ENCODE peak calls at places on chromosomes 4 and X, in eight cellular contexts. E, K, M, L, C, U, W and Z are unnamed samples.

GRCh38 chrX:69051901-69052300 is 113.4 kb downstream of the PJA1 start:
- DNase-seq in C (no peak), L (no peak), K (no peak), M (no peak), W (no peak), U (peak; percentile 14), E (no peak), Z (no peak)

GRCh38 chrX:74492720-74493201 is 71.5 kb downstream of the SLC16A2 start:
- DNase-seq in W (no peak), C (no peak), M (no peak), K (no peak), U (no peak), E (no peak), L (no peak), Z (peak; percentile 27)

GRCh38 chrX:133985164-133986007 is at the start of gene GPC3:
- DNase-seq in C (no peak), L (no peak), E (peak; percentile 16), U (no peak), W (no peak), M (peak; percentile 32), K (peak; percentile 33), Z (peak; percentile 92)

GRCh38 chrX:10608099-10608498 is 12.3 kb downstream of the MID1 start:
- DNase-seq in K (peak; percentile 93), L (no peak), W (peak; percentile 37), M (peak; percentile 27), C (no peak), U (no peak), E (no peak), Z (peak; percentile 71)

GRCh38 chrX:20171887-20172286 is 30.2 kb upstream of the EIF1AX start:
- DNase-seq in E (no peak), L (no peak), C (no peak), K (no peak), U (no peak), W (no peak), M (no peak), Z (no peak)

GRCh38 chr4:184375027-184375426 is 99.3 kb downstream of the IRF2 start:
- DNase-seq in W (no peak), M (no peak), E (no peak), K (peak; percentile 51), U (no peak), L (no peak), C (no peak), Z (no peak)

GRCh38 chr4:6804082-6804752 is 21.7 kb downstream of the KIAA0232 start:
- DNase-seq in C (no peak), W (no peak), L (no peak), E (no peak), K (no peak), U (no peak), M (peak; percentile 68), Z (no peak)

GRCh38 chrX:118360429-118361125 is 14.7 kb downstream of the WDR44 start:
- DNase-seq in M (no peak), K (no peak), U (no peak), L (no peak), E (no peak), W (no peak), C (no peak), Z (no peak)

GRCh38 chr4:87679449-87680169 is 29.5 kb downstream of the DMP1 start:
- DNase-seq in E (peak; percentile 55), L (no peak), K (peak; percentile 73), M (no peak), C (no peak), U (no peak), W (peak; percentile 35), Z (peak; percentile 66)

GRCh38 chr4:183591301-183591700 is 67.7 kb downstream of the RWDD4 start:
- DNase-seq in W (no peak), E (no peak), U (no peak), C (no peak), K (no peak), M (no peak), L (no peak), Z (no peak)

DNA sequence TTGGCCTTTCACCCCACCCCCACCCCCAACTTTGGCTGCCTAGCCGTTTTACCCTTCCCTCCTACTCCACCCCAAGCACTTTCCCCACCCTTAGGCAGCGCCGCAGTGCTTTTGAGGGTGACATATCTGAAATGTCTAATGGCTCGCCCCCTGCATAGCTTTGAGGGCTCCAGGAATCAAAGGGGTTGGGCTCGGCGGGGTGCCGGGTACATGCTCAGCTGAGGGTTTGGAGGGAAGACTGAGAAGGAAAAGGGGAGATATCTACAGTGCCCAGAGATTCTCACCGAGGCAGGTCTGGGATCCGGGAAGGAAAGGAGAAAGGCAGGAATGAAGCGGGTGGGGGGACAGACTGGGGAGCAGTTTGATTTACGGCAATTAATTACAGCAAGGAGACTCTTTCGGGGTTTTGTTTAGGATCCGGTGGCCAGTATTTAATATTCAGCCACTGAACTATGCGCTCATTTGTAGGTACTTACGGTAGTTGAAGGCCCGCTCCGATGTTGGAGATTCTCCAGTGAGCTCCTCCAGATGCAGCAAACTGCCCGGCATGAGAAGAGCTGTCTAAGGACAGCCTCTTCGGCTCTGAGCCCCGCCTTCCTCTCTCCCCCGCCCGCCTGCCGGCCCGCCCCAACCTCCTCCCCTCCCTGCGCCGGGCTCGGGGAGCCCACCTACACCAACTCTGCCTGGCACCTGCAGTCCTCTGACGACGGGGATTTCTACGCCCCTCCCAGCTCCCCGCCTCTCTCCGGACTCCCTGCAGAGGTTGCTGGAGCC is at the start of gene IGSF1:
- DNase-seq in E (peak; percentile 19), C (no peak), M (no peak), U (no peak), L (no peak), W (peak; percentile 4), K (peak; percentile 75), Z (peak; percentile 81)
- H3K4me3 ChIP-seq in E (peak within 1 kb of the TSS; percentile 14), C (peak within 1 kb of the TSS; percentile 28), M (no peak within 1 kb of the TSS), U (no peak within 1 kb of the TSS), L (peak within 1 kb of the TSS; percentile 40), W (no peak within 1 kb of the TSS), K (peak within 1 kb of the TSS; percentile 62), Z (peak within 1 kb of the TSS; percentile 25)

GRCh38 chr4:79947386-79947785 is 125.6 kb downstream of the ANTXR2 start:
- DNase-seq in L (no peak), U (no peak), K (no peak), E (no peak), C (no peak), W (no peak), M (no peak), Z (no peak)
- H3K27ac ChIP-seq in L (no peak overlapping the region), U (no peak overlapping the region), K (no peak overlapping the region), E (no peak overlapping the region), C (peak overlapping the region; percentile 18), W (no peak overlapping the region), M (no peak overlapping the region), Z (peak overlapping the region; percentile 7)

GRCh38 chr4:85369703-85370380 is 105.1 kb upstream of the ARHGAP24 start:
- DNase-seq in W (no peak), E (no peak), L (no peak), M (no peak), K (no peak), U (no peak), C (no peak), Z (no peak)
- TF ChIP-seq CTCF in W (peak; percentile 37), E (no peak), L (no peak), M (no peak), K (no peak), U (no peak), C (no peak), Z (peak; percentile 13)

GRCh38 chr4:167216783-167217182 is 17.5 kb downstream of the SPOCK3 start:
- DNase-seq in E (no peak), C (no peak), L (no peak), M (no peak), K (no peak), U (no peak), W (no peak), Z (no peak)

GRCh38 chr4:167218022-167218608 is 16.2 kb downstream of the SPOCK3 start:
- DNase-seq in M (no peak), W (no peak), C (no peak), K (no peak), U (peak; percentile 64), E (no peak), L (no peak), Z (no peak)

GRCh38 chr4:167219090-167219489 is 15.2 kb downstream of the SPOCK3 start:
- DNase-seq in W (no peak), E (no peak), L (no peak), C (no peak), K (no peak), M (no peak), U (no peak), Z (no peak)

GRCh38 chr4:167222098-167222497 is 12.2 kb downstream of the SPOCK3 start:
- DNase-seq in W (no peak), E (no peak), C (no peak), K (no peak), U (no peak), M (no peak), L (no peak), Z (no peak)

GRCh38 chr4:167221074-167221473 is 13.2 kb downstream of the SPOCK3 start:
- DNase-seq in E (no peak), C (no peak), M (no peak), U (no peak), W (no peak), K (no peak), L (no peak), Z (no peak)
- H3K4me3 ChIP-seq in E (no peak overlapping the region), C (no peak overlapping the region), M (no peak overlapping the region), U (no peak overlapping the region), W (no peak overlapping the region), K (no peak overlapping the region), L (no peak overlapping the region), Z (no peak overlapping the region)

DNA sequence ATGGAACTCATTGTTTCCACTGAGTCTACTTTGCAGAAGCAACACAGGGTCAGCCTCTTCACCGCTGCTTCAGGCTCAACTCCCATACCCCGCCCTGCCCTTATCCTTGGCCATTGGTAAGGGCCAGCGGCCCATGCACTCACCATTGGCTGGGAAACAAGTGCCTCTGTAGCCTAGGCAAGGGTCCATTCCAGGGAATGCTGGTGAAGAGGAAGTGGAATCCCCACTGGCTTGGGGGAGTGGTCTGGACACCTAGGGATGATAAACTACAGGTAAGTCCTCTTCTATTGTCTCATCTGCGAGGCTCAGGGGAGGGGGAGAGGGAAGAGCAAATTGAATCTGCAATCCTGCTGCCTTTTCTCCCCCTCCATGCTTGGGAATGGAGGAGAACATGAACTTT is 153.1 kb downstream of the SH3BGRL start:
- DNase-seq in K (no peak), C (no peak), U (no peak), L (no peak), E (no peak), M (no peak), W (no peak), Z (no peak)
- H3K27ac ChIP-seq in K (no peak overlapping the region), C (no peak overlapping the region), U (no peak overlapping the region), L (no peak overlapping the region), E (no peak overlapping the region), M (no peak overlapping the region), W (no peak overlapping the region), Z (no peak overlapping the region)

DNA sequence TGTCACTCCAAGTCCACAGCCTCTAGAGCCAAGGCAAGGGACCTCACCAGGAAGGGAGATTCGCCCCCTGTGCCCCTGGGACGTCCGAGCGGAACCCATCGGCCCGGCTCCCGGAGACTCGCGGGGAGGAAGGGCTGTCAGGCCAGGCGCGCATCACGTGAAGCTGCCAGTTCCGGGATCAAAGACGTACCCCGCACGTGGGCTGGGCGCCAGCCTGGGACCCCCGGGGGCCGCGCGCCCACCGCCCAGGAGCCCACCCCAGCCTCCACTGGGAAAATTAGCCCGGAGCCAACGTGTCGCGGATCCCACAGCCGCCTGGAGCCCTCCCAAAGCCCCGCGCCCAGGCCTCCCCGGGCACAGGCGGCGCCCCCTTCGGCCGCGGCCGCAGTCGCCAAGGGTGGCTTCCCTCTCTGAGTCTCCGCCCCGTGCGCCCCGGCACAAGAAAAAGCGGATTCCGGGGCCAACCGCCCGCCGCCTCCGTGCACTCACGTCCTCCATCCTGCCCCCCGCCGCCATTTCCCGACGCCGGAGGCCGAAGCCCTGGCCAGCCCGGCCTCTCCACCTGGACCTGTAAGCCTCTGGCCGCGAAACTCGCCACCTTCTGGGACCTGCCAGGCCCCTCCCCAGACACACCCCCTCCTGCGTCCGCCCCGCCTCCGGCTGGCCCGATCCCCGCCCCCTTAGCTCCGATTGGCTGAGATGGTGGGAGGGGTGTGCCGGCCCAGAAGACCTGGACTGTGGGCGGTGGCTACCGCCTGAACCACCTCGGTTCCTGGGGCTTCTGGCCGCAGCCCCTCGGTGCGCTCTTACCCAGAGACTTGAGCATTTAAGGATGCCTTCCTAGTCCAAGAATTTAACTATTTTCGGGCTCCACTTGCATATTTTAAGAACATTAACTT is at the start of gene TMEM192:
- DNase-seq in E (peak; percentile 93), C (peak; percentile 99), W (peak; percentile 90), U (peak; percentile 96), K (peak; percentile 90), L (peak; percentile 69), M (peak; percentile 97), Z (peak; percentile 94)
- TF ChIP-seq CTCF in E (peak; percentile 10), C (peak; percentile 44), W (peak; percentile 27), U (no peak), K (peak; percentile 8), L (peak; percentile 17), M (no peak), Z (peak; percentile 50)